ENCODE peak calls at places on chromosome 19, in ten cellular contexts. G is pancreas; L is heart right ventricle; C is cardiac muscle cell; T is CD8-positive, alpha-beta memory T cell; P is stomach; J is tibial nerve; M is psoas muscle; F is tibial artery; Z is PC-3. X is an unnamed sample. For H3K4me1 and H3K9me3, the result is how much of the 10 kb centered on the place peaks cover.

GRCh38 chr19:49512970-49513745 is 697 bp downstream of the FCGRT start:
- DNase-seq in C (peak), Z (no peak), F (no peak), G (peak), L (peak), M (peak), J (peak), P (peak), T (no peak), X (peak)

GRCh38 chr19:54938906-54939305 is 8.4 kb downstream of the NLRP7 start:
- DNase-seq in M (no peak), G (no peak), T (no peak), C (no peak), Z (no peak), P (no peak), J (no peak), F (no peak), L (no peak), X (no peak)

GRCh38 chr19:10895363-10895762 is 24.0 kb downstream of the CARM1 start:
- DNase-seq in T (no peak), C (no peak), J (no peak), L (no peak), Z (no peak), G (no peak), P (no peak), M (no peak), F (no peak), X (no peak)

GRCh38 chr19:11047856-11048255 is 41.4 kb upstream of the LDLR start:
- DNase-seq in G (no peak), F (no peak), P (no peak), C (no peak), T (no peak), J (no peak), L (no peak), M (no peak), Z (no peak), X (no peak)

GRCh38 chr19:49362048-49362925 is at the start of gene TEAD2:
- DNase-seq in P (peak), Z (peak), L (peak), T (no peak), J (peak), F (peak), C (peak), G (peak), M (peak), X (peak)

GRCh38 chr19:53897459-53897858 is 11.6 kb upstream of the CACNG7 start:
- DNase-seq in C (no peak), L (no peak), M (no peak), F (no peak), T (no peak), P (no peak), G (no peak), J (no peak), Z (no peak), X (no peak)

GRCh38 chr19:18091217-18091608 is 4.5 kb upstream of the IL12RB1 start:
- DNase-seq in P (peak), J (peak), T (peak), C (no peak), F (peak), M (peak), L (peak), Z (no peak), G (no peak), X (peak)

GRCh38 chr19:29098091-29098490 is 114.9 kb downstream of the UQCRFS1 start:
- DNase-seq in G (no peak), F (peak), T (no peak), J (no peak), Z (no peak), M (no peak), P (no peak), L (no peak), C (no peak), X (no peak)

GRCh38 chr19:10430505-10431253 is 10.3 kb downstream of the PDE4A start:
- DNase-seq in T (no peak), J (no peak), P (peak), M (peak), G (peak), C (peak), F (peak), L (peak), Z (peak), X (peak)

GRCh38 chr19:16584825-16585801 is 12.9 kb upstream of the SLC35E1 start:
- DNase-seq in M (no peak), T (no peak), L (no peak), F (no peak), C (no peak), J (no peak), P (no peak), Z (no peak), G (no peak), X (no peak)
- H3K4me3 ChIP-seq in M (peak), T (peak), L (no peak), F (no peak), C (no peak), J (no peak), P (peak), Z (no peak), G (peak), X (peak)

GRCh38 chr19:19171821-19172532 is 1.9 kb upstream of the MEF2B start:
- DNase-seq in Z (no peak), L (no peak), J (no peak), M (peak), C (no peak), G (no peak), P (no peak), F (no peak), T (no peak), X (no peak)
- H3K4me1 ChIP-seq in Z (under half), L (under half), J (under half), M (under half), C (under half), G (under half), P (under half), F (under half), T (under half), X (under half)

GRCh38 chr19:52442179-52442578 is 11.2 kb upstream of the ZNF578 start:
- DNase-seq in G (no peak), C (no peak), J (no peak), T (no peak), Z (no peak), M (no peak), L (no peak), F (no peak), P (no peak), X (no peak)
- H3K9me3 ChIP-seq in G (under half), C (under half), J (half or more), T (under half), Z (half or more), M (under half), L (under half), F (under half), P (half or more), X (half or more)

GRCh38 chr19:45681391-45682015 is 10.2 kb downstream of the SNRPD2 start:
- DNase-seq in C (peak), Z (peak), J (peak), G (peak), L (peak), F (peak), M (peak), T (peak), P (peak), X (peak)

GRCh38 chr19:45670670-45671453 is 2.8 kb downstream of the GIPR start:
- DNase-seq in Z (peak), F (no peak), M (peak), P (peak), L (peak), C (peak), T (peak), G (peak), J (no peak), X (peak)

GRCh38 chr19:45677351-45678230 is 9.6 kb downstream of the GIPR start:
- DNase-seq in C (peak), T (peak), G (peak), F (peak), M (peak), P (peak), L (peak), J (peak), Z (peak), X (peak)

GRCh38 chr19:45682117-45682516 is 9.6 kb downstream of the SNRPD2 start:
- DNase-seq in P (no peak), L (no peak), F (no peak), G (no peak), C (no peak), Z (no peak), M (no peak), T (no peak), J (no peak), X (no peak)

DNA sequence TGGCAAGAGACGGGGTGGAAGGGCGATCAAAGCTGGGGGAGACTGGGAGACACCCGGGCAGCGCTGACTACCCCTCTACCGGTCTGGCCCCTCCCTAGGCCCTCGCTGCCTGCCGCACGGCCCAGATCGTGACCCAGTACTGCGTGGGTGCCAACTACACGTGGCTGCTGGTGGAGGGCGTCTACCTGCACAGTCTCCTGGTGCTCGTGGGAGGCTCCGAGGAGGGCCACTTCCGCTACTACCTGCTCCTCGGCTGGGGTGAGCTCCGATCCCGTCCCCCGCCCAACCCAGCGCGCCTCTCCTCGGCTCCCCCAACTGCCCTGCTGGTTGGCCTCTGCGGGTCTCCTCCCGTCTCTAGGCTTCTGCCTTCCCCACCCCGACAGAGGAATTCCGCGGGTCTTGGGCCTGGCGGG is 8.8 kb downstream of the GIPR start:
- DNase-seq in M (no peak), C (no peak), Z (no peak), L (no peak), P (peak), T (peak), J (no peak), G (no peak), F (no peak), X (peak)
- H3K4me3 ChIP-seq in M (peak), C (peak), Z (peak), L (no peak), P (peak), T (peak), J (peak), G (peak), F (peak), X (peak)

DNA sequence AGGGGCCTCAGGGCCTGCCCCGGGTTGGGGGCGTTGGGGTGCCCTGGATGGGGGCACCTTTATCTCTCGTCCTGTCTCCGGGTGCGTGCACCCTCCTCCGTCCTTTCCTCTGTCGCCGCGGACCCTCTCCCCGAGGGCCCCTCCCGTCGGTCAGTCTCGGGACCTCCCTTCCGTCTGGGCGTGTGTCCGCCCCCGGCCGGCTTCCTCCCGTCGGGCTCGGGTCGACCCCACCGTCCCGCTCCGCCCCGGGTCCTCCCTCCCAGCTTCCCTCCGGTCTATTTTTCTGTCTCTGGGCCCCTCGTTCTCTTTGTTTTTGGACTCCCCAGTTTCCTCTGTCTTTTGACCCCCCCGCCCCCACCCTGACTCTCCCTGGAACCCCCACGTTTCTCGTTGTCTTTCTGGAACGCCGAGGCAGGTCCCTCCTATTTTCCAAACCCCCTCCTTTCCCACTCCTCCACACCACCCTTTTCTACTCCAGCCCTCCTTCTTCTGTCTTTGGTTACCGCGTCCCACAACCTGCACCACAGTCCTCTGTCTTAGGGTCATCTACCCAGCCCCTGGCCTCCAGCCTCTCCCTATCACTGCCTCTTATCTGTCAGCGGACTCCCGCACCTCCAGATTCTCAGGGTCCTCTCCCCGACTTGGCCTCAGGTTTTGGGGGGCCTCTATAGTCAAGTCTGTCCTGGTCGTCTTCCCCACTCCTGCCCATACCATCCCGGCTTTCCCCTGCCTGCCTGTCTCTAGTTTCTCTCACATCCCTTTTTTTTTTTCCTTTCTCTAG is 757 bp downstream of the EGLN2 start:
- DNase-seq in L (peak), T (no peak), F (no peak), Z (no peak), G (peak), C (peak), P (peak), M (peak), J (no peak), X (peak)
- H3K4me1 ChIP-seq in L (half or more), T (half or more), F (under half), Z (under half), G (under half), C (under half), P (half or more), M (under half), J (half or more), X (half or more)

GRCh38 chr19:52370341-52370710 is 603 bp downstream of the ZNF880 start:
- DNase-seq in T (no peak), G (no peak), C (no peak), L (no peak), F (no peak), Z (no peak), M (no peak), P (no peak), J (no peak), X (no peak)
- H3K9me3 ChIP-seq in T (under half), G (under half), C (under half), L (under half), F (under half), Z (half or more), M (under half), P (under half), J (half or more), X (half or more)

DNA sequence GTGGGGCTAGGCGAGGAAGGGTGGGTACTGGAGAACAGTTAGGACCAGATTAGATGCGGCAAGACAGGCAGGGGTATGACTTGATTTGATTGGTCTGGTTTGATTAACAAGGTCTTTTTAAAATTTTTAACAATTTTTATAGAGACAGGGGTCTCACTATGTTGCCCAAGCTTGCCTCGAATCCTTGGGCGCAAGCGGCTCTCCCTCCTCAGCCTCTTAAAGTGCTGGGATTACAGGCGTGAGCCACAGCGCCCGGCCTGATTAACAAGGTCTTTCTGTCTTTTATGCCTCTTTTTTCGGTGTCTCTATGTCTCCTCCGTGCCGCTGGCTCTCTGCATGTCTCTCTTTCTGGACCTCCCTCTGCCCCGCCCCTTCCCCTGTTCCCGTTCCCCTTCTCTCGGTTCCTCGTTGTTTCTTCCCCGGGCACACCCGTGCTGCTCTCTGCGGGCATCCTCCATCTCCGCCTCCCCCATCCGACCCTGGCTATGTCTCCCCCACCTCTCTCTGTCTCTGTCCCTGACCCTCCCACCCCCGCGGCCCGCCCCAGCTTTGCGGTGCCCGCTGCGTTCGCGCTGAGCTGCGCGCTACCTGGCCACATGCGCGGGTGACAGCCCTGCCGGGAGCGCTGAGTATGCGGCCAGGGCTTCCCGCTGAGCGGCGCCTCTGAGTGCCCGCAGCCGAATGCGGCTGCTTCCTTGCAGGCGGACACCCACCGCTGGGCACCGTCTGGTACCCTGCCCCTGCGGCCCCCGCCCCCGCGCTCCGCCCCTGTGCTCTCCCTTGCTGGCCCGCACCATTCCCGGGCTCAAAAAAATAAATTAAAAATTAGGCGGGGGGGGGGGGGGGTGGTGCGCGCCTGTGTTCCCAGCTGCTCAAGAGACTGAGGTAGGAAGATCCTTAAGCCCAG is 8.1 kb upstream of the SDHAF1 start:
- DNase-seq in C (peak), L (peak), P (no peak), J (no peak), Z (no peak), G (no peak), F (peak), M (peak), T (no peak), X (peak)
- H3K4me3 ChIP-seq in C (peak), L (no peak), P (peak), J (no peak), Z (no peak), G (peak), F (peak), M (peak), T (no peak), X (peak)

GRCh38 chr19:4064073-4064550 is 2.6 kb downstream of the ZBTB7A start:
- DNase-seq in Z (peak), C (peak), G (no peak), J (no peak), M (peak), L (no peak), T (no peak), P (no peak), F (no peak), X (peak)
- H3K4me1 ChIP-seq in Z (under half), C (under half), G (under half), J (half or more), M (half or more), L (half or more), T (half or more), P (half or more), F (under half), X (half or more)

X was measured in lower lobe of right lung.